ENCODE peak calls at places on chromosomes 7 and 10, in four cellular contexts. M is endothelial cell of umbilical vein, V is GM12878, B is IMR-90. K is an unnamed sample.

GRCh38 chr10:29496341-29497162 is 138.2 kb downstream of the SVIL start:
- DNase-seq in M (peak; percentile 72), V (no peak), B (peak; percentile 61), K (peak; percentile 70)

GRCh38 chr7:137944168-137944567 is 57.7 kb downstream of the CREB3L2 start:
- DNase-seq in M (peak; percentile 15), V (no peak), B (peak; percentile 95), K (no peak)

GRCh38 chr10:96585726-96586418 is 940 bp downstream of the TM9SF3 start:
- DNase-seq in M (peak; percentile 41), V (no peak), B (peak; percentile 7), K (no peak)

GRCh38 chr7:1314021-1314907 is 81.6 kb downstream of the UNCX start:
- DNase-seq in M (no peak), V (no peak), B (no peak), K (no peak)

GRCh38 chr10:101624526-101625102 is 36.5 kb downstream of the DPCD start:
- DNase-seq in M (no peak), V (no peak), B (no peak), K (no peak)

GRCh38 chr10:68221196-68221595 is 10.7 kb downstream of the ATOH7 start:
- DNase-seq in M (no peak), V (no peak), B (peak; percentile 83), K (no peak)

GRCh38 chr10:28302012-28302667 is 724 bp downstream of the MPP7 start:
- DNase-seq in M (peak; percentile 11), V (no peak), B (no peak), K (peak; percentile 46)

GRCh38 chr7:71130280-71130679 is 1.7 kb upstream of the GALNT17 start:
- DNase-seq in M (no peak), V (no peak), B (no peak), K (no peak)

GRCh38 chr7:26616235-26616634 is 248.2 kb downstream of the SKAP2 start:
- DNase-seq in M (no peak), V (no peak), B (no peak), K (peak; percentile 63)

GRCh38 chr7:44172352-44172751 is 16.9 kb downstream of the GCK start:
- DNase-seq in M (no peak), V (no peak), B (no peak), K (no peak)

DNA sequence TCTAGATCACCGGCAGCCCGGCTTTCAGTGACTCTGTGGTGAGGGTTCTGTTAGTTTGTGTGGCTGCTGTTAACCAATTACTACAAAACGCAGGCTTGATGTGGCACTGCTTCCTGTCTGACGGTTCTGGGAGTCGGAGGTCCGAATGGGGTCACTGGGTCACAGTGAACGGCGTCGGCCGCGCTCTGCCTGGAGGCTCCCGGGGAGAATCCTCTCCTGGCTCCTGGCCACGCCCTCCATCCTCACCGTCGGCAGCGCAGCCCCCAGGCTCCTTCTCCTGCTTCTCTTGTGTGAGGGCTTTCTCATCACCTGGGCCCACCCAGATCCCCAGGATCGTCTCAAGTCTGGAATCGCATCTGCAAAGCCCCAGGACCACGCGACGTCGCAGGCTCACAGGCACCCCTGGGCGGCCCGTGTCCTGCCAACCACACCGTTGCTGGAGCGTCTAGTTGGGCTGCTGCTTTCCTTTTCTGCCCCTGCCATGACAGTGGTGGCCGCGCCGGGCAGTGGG is 31.8 kb upstream of the NKX6-2 start:
- DNase-seq in M (no peak), V (no peak), B (no peak), K (no peak)
- TF ChIP-seq FOS in M (no peak), V (no peak), B (no peak), K (no peak)

DNA sequence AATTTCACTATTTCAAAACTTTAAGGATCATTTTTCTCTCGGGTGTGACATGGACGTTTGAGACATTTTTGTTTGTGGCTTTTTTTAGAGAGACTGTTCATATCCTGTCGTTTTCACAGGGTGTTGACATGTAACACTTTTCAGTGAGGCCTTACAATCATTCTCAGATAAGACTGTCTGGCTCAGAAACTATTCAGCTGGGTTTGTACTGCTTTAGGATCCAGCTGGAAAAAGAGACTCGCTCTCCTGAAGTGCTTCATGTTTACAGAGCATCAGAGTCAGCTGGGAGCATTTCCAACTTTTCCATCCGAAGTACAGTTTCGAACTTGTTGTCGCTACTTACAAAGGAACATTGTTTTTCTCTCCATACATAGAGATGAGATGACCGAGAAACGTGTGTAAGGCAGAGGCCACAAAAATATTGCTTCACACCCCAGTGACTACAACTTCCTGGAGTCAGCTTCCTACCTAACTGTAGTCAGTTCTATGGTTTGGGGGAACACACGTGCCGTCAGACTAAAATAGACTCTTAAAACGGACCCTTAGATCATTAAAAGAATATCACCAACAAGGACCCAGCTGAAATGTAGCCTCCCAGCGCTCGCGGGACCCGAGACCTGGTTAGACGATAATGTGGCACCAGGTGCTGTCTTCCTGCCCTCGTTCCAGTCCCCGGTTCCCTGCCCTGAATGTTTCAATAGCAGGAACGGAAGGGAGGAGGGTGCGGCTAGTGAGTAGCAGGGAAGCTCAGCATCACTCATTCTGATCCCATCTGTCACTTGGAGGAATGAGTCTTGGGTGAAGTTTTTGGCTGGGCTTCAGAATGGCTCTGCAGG is 78.0 kb downstream of the MKI67 start:
- DNase-seq in M (peak; percentile 81), V (no peak), B (peak; percentile 53), K (no peak)
- TF ChIP-seq FOS in M (no peak), V (no peak), B (no peak), K (no peak)

DNA sequence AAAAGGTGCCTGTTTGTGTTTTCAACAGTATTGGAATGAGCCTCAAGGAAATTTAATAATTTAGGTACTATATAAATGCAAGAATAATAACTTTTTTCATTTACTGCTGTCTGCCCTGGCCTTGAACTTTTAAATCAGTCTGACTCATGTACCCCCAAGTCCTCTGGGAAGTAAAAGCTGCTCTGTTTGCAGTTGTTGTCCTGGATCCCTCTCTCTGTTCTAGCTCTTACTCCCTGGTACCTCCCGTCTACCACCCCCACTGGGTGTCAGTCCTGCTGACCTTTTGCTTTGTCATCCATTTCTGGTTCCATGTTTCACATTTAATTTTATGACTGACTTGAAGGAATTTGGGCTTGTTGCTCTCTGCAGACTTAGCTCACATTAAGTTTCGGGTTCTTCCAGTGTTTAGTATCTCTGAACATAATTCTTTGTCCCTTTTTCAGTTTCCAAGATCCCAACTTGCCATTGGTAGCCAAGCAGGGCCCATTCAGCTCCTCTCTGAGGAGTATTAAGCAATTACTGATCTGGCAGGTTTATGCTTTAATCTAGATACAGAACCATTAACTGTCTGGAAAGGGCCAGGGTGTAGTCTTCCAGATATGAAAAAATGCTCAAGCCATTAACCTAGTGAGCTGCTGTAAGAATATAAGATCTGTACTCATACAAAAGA is 208.7 kb upstream of the FAM3C start:
- DNase-seq in M (no peak), V (no peak), B (no peak), K (no peak)
- TF ChIP-seq FOS in M (no peak), V (no peak), B (no peak), K (no peak)

GRCh38 chr7:157684157-157684595 is 347.4 kb downstream of the DNAJB6 start:
- DNase-seq in M (no peak), V (no peak), B (no peak), K (no peak)
- TF ChIP-seq FOS in M (no peak), V (no peak), B (no peak), K (no peak)

DNA sequence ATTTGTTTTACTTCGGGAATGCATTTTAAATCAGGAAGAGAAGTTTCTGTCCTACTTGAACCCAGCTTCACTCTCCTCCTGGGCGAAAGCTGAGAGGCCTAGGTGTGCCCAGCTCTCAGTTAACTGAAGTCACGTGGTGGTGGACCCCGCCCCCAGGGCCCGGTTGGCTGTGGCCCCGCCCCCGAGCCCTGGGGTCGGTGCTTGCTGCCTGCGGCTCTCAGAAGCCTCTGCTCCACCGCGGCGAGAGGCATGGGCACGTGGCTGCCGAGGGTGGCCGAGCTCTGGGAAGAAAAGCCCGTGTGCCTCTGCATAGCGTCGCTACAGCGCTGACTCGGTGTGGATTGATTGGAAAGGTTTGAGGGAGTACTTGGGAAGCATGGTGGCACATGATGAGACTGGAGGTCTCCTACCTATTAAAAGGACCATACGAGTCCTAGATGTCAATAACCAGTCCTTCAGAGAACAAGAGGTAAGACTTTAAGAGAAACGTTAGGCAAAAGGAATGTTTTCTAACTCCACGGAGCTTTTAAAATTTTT is 34.1 kb downstream of the NET1 start:
- DNase-seq in M (peak; percentile 95), V (no peak), B (peak; percentile 84), K (peak; percentile 97)
- TF ChIP-seq FOS in M (no peak), V (no peak), B (no peak), K (no peak)

GRCh38 chr7:30159153-30159552 is 24.4 kb downstream of the MTURN start:
- DNase-seq in M (no peak), V (no peak), B (no peak), K (no peak)

GRCh38 chr7:30159698-30160143 is 24.9 kb downstream of the MTURN start:
- DNase-seq in M (no peak), V (no peak), B (peak; percentile 45), K (peak; percentile 55)

GRCh38 chr7:30162622-30163124 is 27.9 kb downstream of the MTURN start:
- DNase-seq in M (peak; percentile 65), V (no peak), B (peak; percentile 59), K (no peak)

GRCh38 chr7:30162133-30162532 is 27.3 kb downstream of the MTURN start:
- DNase-seq in M (no peak), V (no peak), B (no peak), K (peak; percentile 55)

DNA sequence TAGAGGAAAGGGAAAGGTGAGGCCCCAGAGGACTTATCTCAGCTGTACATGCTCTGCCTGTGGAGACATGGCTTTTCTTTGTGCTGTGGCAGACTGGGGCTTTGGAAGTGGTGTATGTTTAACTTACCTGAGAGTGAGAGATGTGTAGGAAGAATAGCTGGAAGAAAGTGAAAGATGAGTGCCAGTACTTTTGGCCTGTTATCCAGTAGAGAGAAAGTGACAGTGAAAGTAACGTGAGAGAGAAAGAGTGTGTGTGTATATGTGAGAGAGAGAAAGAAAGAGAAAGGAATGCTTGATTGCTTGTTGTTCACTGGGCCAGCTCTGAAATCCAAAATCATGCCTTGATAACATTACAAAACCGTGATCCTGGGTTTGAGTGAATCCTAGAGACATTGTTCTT is 25.5 kb downstream of the MTURN start:
- DNase-seq in M (no peak), V (no peak), B (no peak), K (no peak)
- TF ChIP-seq FOS in M (no peak), V (no peak), B (no peak), K (no peak)

GRCh38 chr10:79275431-79275851 is 71.8 kb upstream of the PPIF start:
- DNase-seq in M (no peak), V (no peak), B (no peak), K (no peak)

GRCh38 chr10:79273603-79274002 is 73.7 kb upstream of the PPIF start:
- DNase-seq in M (no peak), V (no peak), B (no peak), K (no peak)

GRCh38 chr10:79272353-79272752 is 74.9 kb upstream of the PPIF start:
- DNase-seq in M (no peak), V (no peak), B (no peak), K (no peak)

GRCh38 chr10:79275105-79275430 is 72.2 kb upstream of the PPIF start:
- DNase-seq in M (no peak), V (no peak), B (no peak), K (no peak)

GRCh38 chr10:79274279-79275104 is 72.8 kb upstream of the PPIF start:
- DNase-seq in M (no peak), V (no peak), B (no peak), K (no peak)
- TF ChIP-seq FOS in M (no peak), V (no peak), B (no peak), K (no peak)

K was measured in K562.